ENCODE peak calls at places on chromosome 19, in eight cellular contexts. One of them, this sample, is unnamed.

GRCh38 chr19:17541184-17541759 is 14.2 kb upstream of the COLGALT1 start:
- DNase-seq in PC-3: no peak
- DNase-seq in tibial artery: no peak
- DNase-seq in ovary: no peak
- DNase-seq in fibroblast of mammary gland: no peak
- DNase-seq in HFFc6: no peak
- DNase-seq in astrocyte of the cerebellum: no peak
- DNase-seq in G401: no peak
- DNase-seq in this sample: no peak

GRCh38 chr19:1718382-1719315 is 34.7 kb upstream of the ONECUT3 start:
- DNase-seq in ovary: no peak
- DNase-seq in tibial artery: no peak
- DNase-seq in HFFc6: no peak
- DNase-seq in astrocyte of the cerebellum: no peak
- DNase-seq in PC-3: no peak
- DNase-seq in fibroblast of mammary gland: no peak
- DNase-seq in G401: no peak
- DNase-seq in this sample: no peak

GRCh38 chr19:3959766-3960131 is 11.2 kb downstream of the DAPK3 start:
- DNase-seq in tibial artery: no peak
- DNase-seq in G401: no peak
- DNase-seq in fibroblast of mammary gland: no peak
- DNase-seq in HFFc6: no peak
- DNase-seq in astrocyte of the cerebellum: no peak
- DNase-seq in ovary: no peak
- DNase-seq in PC-3: no peak
- DNase-seq in this sample: no peak

GRCh38 chr19:35264281-35265125 is 4.3 kb upstream of the USF2 start:
- DNase-seq in tibial artery: no peak
- DNase-seq in fibroblast of mammary gland: no peak
- DNase-seq in astrocyte of the cerebellum: no peak
- DNase-seq in ovary: no peak
- DNase-seq in G401: no peak
- DNase-seq in HFFc6: no peak
- DNase-seq in PC-3: no peak
- DNase-seq in this sample: no peak

GRCh38 chr19:11106477-11106876 is 17.2 kb downstream of the LDLR start:
- DNase-seq in astrocyte of the cerebellum: no peak
- DNase-seq in G401: no peak
- DNase-seq in ovary: no peak
- DNase-seq in fibroblast of mammary gland: no peak
- DNase-seq in HFFc6: no peak
- DNase-seq in tibial artery: no peak
- DNase-seq in PC-3: no peak
- DNase-seq in this sample: no peak

GRCh38 chr19:39112338-39112890 is 13.2 kb upstream of the PAK4 start:
- DNase-seq in G401: peak
- DNase-seq in HFFc6: no peak
- DNase-seq in fibroblast of mammary gland: peak
- DNase-seq in astrocyte of the cerebellum: no peak
- DNase-seq in PC-3: peak
- DNase-seq in ovary: no peak
- DNase-seq in tibial artery: no peak
- DNase-seq in this sample: no peak

GRCh38 chr19:17184381-17184841 is 30.7 kb upstream of the USE1 start:
- DNase-seq in PC-3: no peak
- DNase-seq in astrocyte of the cerebellum: no peak
- DNase-seq in fibroblast of mammary gland: no peak
- DNase-seq in tibial artery: no peak
- DNase-seq in ovary: no peak
- DNase-seq in G401: no peak
- DNase-seq in HFFc6: no peak
- DNase-seq in this sample: peak

GRCh38 chr19:16564842-16565241 is 7.4 kb downstream of the SLC35E1 start:
- DNase-seq in PC-3: peak
- DNase-seq in tibial artery: no peak
- DNase-seq in ovary: no peak
- DNase-seq in HFFc6: no peak
- DNase-seq in fibroblast of mammary gland: no peak
- DNase-seq in astrocyte of the cerebellum: no peak
- DNase-seq in G401: no peak
- DNase-seq in this sample: no peak

GRCh38 chr19:3538965-3539742 is at the start of gene TEKTIP1:
- DNase-seq in PC-3: no peak
- DNase-seq in fibroblast of mammary gland: no peak
- DNase-seq in astrocyte of the cerebellum: no peak
- DNase-seq in tibial artery: no peak
- DNase-seq in G401: no peak
- DNase-seq in HFFc6: no peak
- DNase-seq in ovary: no peak
- DNase-seq in this sample: no peak

GRCh38 chr19:40363128-40363527 is 14.6 kb downstream of the PLD3 start:
- DNase-seq in HFFc6: no peak
- DNase-seq in G401: no peak
- DNase-seq in PC-3: no peak
- DNase-seq in fibroblast of mammary gland: no peak
- DNase-seq in ovary: no peak
- DNase-seq in tibial artery: no peak
- DNase-seq in astrocyte of the cerebellum: no peak
- DNase-seq in this sample: no peak

GRCh38 chr19:9945319-9945966 is 9.1 kb upstream of the OLFM2 start:
- DNase-seq in tibial artery: peak
- DNase-seq in HFFc6: peak
- DNase-seq in PC-3: peak
- DNase-seq in fibroblast of mammary gland: peak
- DNase-seq in astrocyte of the cerebellum: peak
- DNase-seq in ovary: peak
- DNase-seq in G401: peak
- DNase-seq in this sample: no peak

GRCh38 chr19:8113017-8113416 is 36.4 kb downstream of the FBN3 start:
- DNase-seq in fibroblast of mammary gland: no peak
- DNase-seq in ovary: no peak
- DNase-seq in G401: no peak
- DNase-seq in PC-3: peak
- DNase-seq in tibial artery: no peak
- DNase-seq in astrocyte of the cerebellum: no peak
- DNase-seq in HFFc6: no peak
- DNase-seq in this sample: no peak

GRCh38 chr19:55383789-55384575 is at the start of gene TMEM238:
- DNase-seq in G401: peak
- DNase-seq in ovary: peak
- DNase-seq in fibroblast of mammary gland: peak
- DNase-seq in astrocyte of the cerebellum: no peak
- DNase-seq in HFFc6: peak
- DNase-seq in PC-3: peak
- DNase-seq in tibial artery: no peak
- DNase-seq in this sample: no peak